ENCODE peak calls at places on chromosomes 12 and 14, in seven cellular contexts. One of them, this sample, is unnamed.

GRCh38 chr14:75249251-75249957 is 29.2 kb upstream of the FOS start:
- DNase-seq in H9: peak; percentile 46
- DNase-seq in NCI-H1105: no peak
- DNase-seq in ascending aorta: peak; percentile 68
- DNase-seq in T47D: no peak
- DNase-seq in pulmonary artery endothelial cell: no peak
- DNase-seq in frontal cortex: no peak
- DNase-seq in this sample: no peak

GRCh38 chr12:129687731-129688130 is 216.1 kb downstream of the TMEM132D start:
- DNase-seq in frontal cortex: no peak
- DNase-seq in ascending aorta: no peak
- DNase-seq in H9: no peak
- DNase-seq in NCI-H1105: no peak
- DNase-seq in pulmonary artery endothelial cell: no peak
- DNase-seq in T47D: no peak
- DNase-seq in this sample: no peak

GRCh38 chr12:52197371-52198231 is 5.8 kb upstream of the KRT80 start:
- DNase-seq in T47D: no peak
- DNase-seq in NCI-H1105: peak; percentile 70
- DNase-seq in H9: no peak
- DNase-seq in pulmonary artery endothelial cell: no peak
- DNase-seq in frontal cortex: no peak
- DNase-seq in ascending aorta: peak; percentile 73
- DNase-seq in this sample: no peak

GRCh38 chr12:30878034-30878433 is 48.5 kb upstream of the TSPAN11 start:
- DNase-seq in frontal cortex: no peak
- DNase-seq in T47D: no peak
- DNase-seq in ascending aorta: no peak
- DNase-seq in pulmonary artery endothelial cell: no peak
- DNase-seq in H9: no peak
- DNase-seq in NCI-H1105: no peak
- DNase-seq in this sample: no peak

GRCh38 chr14:79834856-79835255 is 376.4 kb downstream of the DIO2 start:
- DNase-seq in frontal cortex: no peak
- DNase-seq in ascending aorta: no peak
- DNase-seq in H9: no peak
- DNase-seq in NCI-H1105: no peak
- DNase-seq in pulmonary artery endothelial cell: no peak
- DNase-seq in T47D: no peak
- DNase-seq in this sample: no peak

GRCh38 chr12:93223440-93224426 is 154.0 kb upstream of the NUDT4 start:
- DNase-seq in ascending aorta: peak; percentile 67
- DNase-seq in T47D: no peak
- DNase-seq in frontal cortex: no peak
- DNase-seq in pulmonary artery endothelial cell: no peak
- DNase-seq in NCI-H1105: peak; percentile 63
- DNase-seq in H9: no peak
- DNase-seq in this sample: no peak

GRCh38 chr12:55582066-55582465 is 9.8 kb downstream of the OR2AP1 start:
- DNase-seq in frontal cortex: no peak
- DNase-seq in H9: no peak
- DNase-seq in NCI-H1105: no peak
- DNase-seq in pulmonary artery endothelial cell: no peak
- DNase-seq in ascending aorta: no peak
- DNase-seq in T47D: no peak
- DNase-seq in this sample: no peak

GRCh38 chr14:100288382-100289185 is 17.7 kb downstream of the SLC25A29 start:
- DNase-seq in H9: no peak
- DNase-seq in pulmonary artery endothelial cell: no peak
- DNase-seq in ascending aorta: peak; percentile 50
- DNase-seq in T47D: no peak
- DNase-seq in frontal cortex: no peak
- DNase-seq in NCI-H1105: no peak
- DNase-seq in this sample: no peak

GRCh38 chr14:22397338-22397737 is 191.7 kb downstream of the DAD1 start:
- DNase-seq in ascending aorta: no peak
- DNase-seq in H9: no peak
- DNase-seq in pulmonary artery endothelial cell: no peak
- DNase-seq in frontal cortex: no peak
- DNase-seq in NCI-H1105: no peak
- DNase-seq in T47D: no peak
- DNase-seq in this sample: no peak

GRCh38 chr12:123026094-123026853 is 45.8 kb downstream of the ARL6IP4 start:
- DNase-seq in frontal cortex: no peak
- DNase-seq in pulmonary artery endothelial cell: no peak
- DNase-seq in H9: no peak
- DNase-seq in ascending aorta: no peak
- DNase-seq in NCI-H1105: no peak
- DNase-seq in T47D: no peak
- DNase-seq in this sample: no peak

GRCh38 chr14:99098199-99098598 is 173.8 kb downstream of the BCL11B start:
- DNase-seq in frontal cortex: no peak
- DNase-seq in H9: no peak
- DNase-seq in ascending aorta: no peak
- DNase-seq in T47D: no peak
- DNase-seq in pulmonary artery endothelial cell: no peak
- DNase-seq in NCI-H1105: no peak
- DNase-seq in this sample: no peak

GRCh38 chr12:47124451-47124850 is 44.7 kb upstream of the AMIGO2 start:
- DNase-seq in pulmonary artery endothelial cell: no peak
- DNase-seq in NCI-H1105: no peak
- DNase-seq in ascending aorta: no peak
- DNase-seq in frontal cortex: no peak
- DNase-seq in T47D: no peak
- DNase-seq in H9: no peak
- DNase-seq in this sample: no peak

GRCh38 chr12:52925717-52926595 is 21.1 kb upstream of the KRT8 start:
- DNase-seq in H9: peak; percentile 60
- DNase-seq in pulmonary artery endothelial cell: no peak
- DNase-seq in frontal cortex: no peak
- DNase-seq in T47D: no peak
- DNase-seq in NCI-H1105: peak; percentile 52
- DNase-seq in ascending aorta: no peak
- DNase-seq in this sample: no peak

GRCh38 chr14:74605531-74606223 is 6.4 kb downstream of the LTBP2 start:
- DNase-seq in ascending aorta: no peak
- DNase-seq in NCI-H1105: no peak
- DNase-seq in pulmonary artery endothelial cell: no peak
- DNase-seq in frontal cortex: no peak
- DNase-seq in H9: no peak
- DNase-seq in T47D: no peak
- DNase-seq in this sample: no peak

GRCh38 chr12:20282411-20282810 is 85.9 kb upstream of the PDE3A start:
- DNase-seq in ascending aorta: no peak
- DNase-seq in H9: no peak
- DNase-seq in T47D: no peak
- DNase-seq in frontal cortex: no peak
- DNase-seq in pulmonary artery endothelial cell: no peak
- DNase-seq in NCI-H1105: no peak
- DNase-seq in this sample: no peak

GRCh38 chr12:124481257-124481750 is 86.1 kb downstream of the NCOR2 start:
- DNase-seq in T47D: no peak
- DNase-seq in NCI-H1105: no peak
- DNase-seq in H9: no peak
- DNase-seq in frontal cortex: no peak
- DNase-seq in pulmonary artery endothelial cell: no peak
- DNase-seq in ascending aorta: no peak
- DNase-seq in this sample: no peak

GRCh38 chr14:34387974-34388533 is 74.0 kb downstream of the SPTSSA start:
- DNase-seq in frontal cortex: no peak
- DNase-seq in H9: no peak
- DNase-seq in T47D: no peak
- DNase-seq in pulmonary artery endothelial cell: no peak
- DNase-seq in ascending aorta: no peak
- DNase-seq in NCI-H1105: no peak
- DNase-seq in this sample: no peak

This sample was measured in progenitor cell of endocrine pancreas.